ENCODE peak calls at places on chromosomes 3 and 15, in ten cellular contexts. N, P, M, T, Z, C, F, V, E and R are unnamed samples.

GRCh38 chr3:64167868-64168267 is 57.4 kb downstream of the PRICKLE2 start:
- DNase-seq in N (no peak), T (no peak), V (no peak), P (no peak), E (no peak), M (no peak), F (no peak), C (no peak), Z (no peak), R (no peak)

GRCh38 chr3:56547486-56547885 is 9.5 kb upstream of the CCDC66 start:
- DNase-seq in T (no peak), C (no peak), V (no peak), Z (peak; percentile 27), F (no peak), P (no peak), N (no peak), M (no peak), E (no peak), R (no peak)

GRCh38 chr15:39756806-39757522 is 25.7 kb downstream of the FSIP1 start:
- DNase-seq in V (peak; percentile 13), M (peak; percentile 43), E (peak; percentile 23), P (peak; percentile 61), C (peak; percentile 30), N (no peak), T (peak; percentile 60), F (no peak), Z (peak; percentile 85), R (no peak)

GRCh38 chr15:57245130-57245529 is 131.2 kb upstream of the CGNL1 start:
- DNase-seq in C (no peak), T (no peak), E (no peak), V (no peak), M (no peak), P (no peak), Z (no peak), F (no peak), N (no peak), R (no peak)

GRCh38 chr3:58471025-58471887 is 20.6 kb upstream of the KCTD6 start:
- DNase-seq in V (peak; percentile 56), Z (peak; percentile 79), F (no peak), M (peak; percentile 67), E (peak; percentile 85), C (peak; percentile 95), P (peak; percentile 88), T (peak; percentile 78), N (peak; percentile 64), R (no peak)

GRCh38 chr3:151327571-151328198 is 1.7 kb downstream of the P2RY13 start:
- DNase-seq in N (no peak), M (no peak), Z (peak; percentile 58), P (peak; percentile 40), T (no peak), E (no peak), C (no peak), V (no peak), F (no peak), R (no peak)

GRCh38 chr3:14513566-14514322 is 26.4 kb downstream of the GRIP2 start:
- DNase-seq in F (no peak), N (no peak), P (no peak), Z (no peak), M (no peak), V (no peak), C (no peak), E (no peak), T (no peak), R (no peak)

GRCh38 chr3:50473768-50474167 is 29.7 kb downstream of the CACNA2D2 start:
- DNase-seq in P (no peak), F (no peak), M (no peak), Z (no peak), N (no peak), T (no peak), E (no peak), V (no peak), C (no peak), R (no peak)

GRCh38 chr3:177633671-177634207 is 436.5 kb upstream of the TBL1XR1 start:
- DNase-seq in M (no peak), C (no peak), T (peak; percentile 62), V (no peak), F (no peak), P (peak; percentile 88), E (no peak), N (no peak), Z (peak; percentile 88), R (no peak)

GRCh38 chr3:134904796-134905646 is 110.0 kb downstream of the EPHB1 start:
- DNase-seq in M (no peak), Z (no peak), C (no peak), V (no peak), F (no peak), P (peak; percentile 4), N (no peak), E (no peak), T (no peak), R (no peak)

GRCh38 chr15:53716909-53717878 is 42.3 kb downstream of the WDR72 start:
- DNase-seq in E (no peak), N (no peak), M (no peak), Z (no peak), P (no peak), V (no peak), T (no peak), C (peak; percentile 0), F (no peak), R (no peak)

GRCh38 chr15:81297580-81298575 is 26.1 kb downstream of the STARD5 start:
- DNase-seq in N (peak; percentile 6), M (no peak), V (no peak), F (no peak), Z (no peak), T (no peak), E (no peak), P (no peak), C (no peak), R (no peak)

GRCh38 chr3:27105904-27106303 is 263.3 kb downstream of the NEK10 start:
- DNase-seq in F (no peak), T (peak; percentile 4), Z (no peak), C (peak; percentile 8), E (no peak), V (no peak), N (peak; percentile 12), P (no peak), M (no peak), R (peak; percentile 45)